ENCODE peak calls at places on chromosomes 1 and 21, in four cellular contexts. One of them, this sample, is unnamed.

GRCh38 chr1:210332233-210332632 is 3.5 kb downstream of the HHAT start:
- DNase-seq in lower leg skin: no peak
- DNase-seq in adrenal gland: no peak
- DNase-seq in GM12865: no peak
- DNase-seq in this sample: peak; percentile 51

GRCh38 chr1:103084176-103084575 is 24.1 kb downstream of the COL11A1 start:
- DNase-seq in lower leg skin: no peak
- DNase-seq in GM12865: no peak
- DNase-seq in adrenal gland: no peak
- DNase-seq in this sample: no peak

GRCh38 chr1:966135-966602 is at the start of gene PLEKHN1:
- DNase-seq in lower leg skin: no peak
- DNase-seq in adrenal gland: no peak
- DNase-seq in GM12865: no peak
- DNase-seq in this sample: peak; percentile 85

GRCh38 chr1:53203466-53203865 is 6.8 kb downstream of the CPT2 start:
- DNase-seq in GM12865: no peak
- DNase-seq in adrenal gland: no peak
- DNase-seq in lower leg skin: no peak
- DNase-seq in this sample: peak; percentile 67

GRCh38 chr1:17895401-17895800 is 140.3 kb downstream of the ACTL8 start:
- DNase-seq in lower leg skin: no peak
- DNase-seq in adrenal gland: no peak
- DNase-seq in GM12865: no peak
- DNase-seq in this sample: no peak

GRCh38 chr21:43333301-43334062 is 93.4 kb downstream of the SIK1 start:
- DNase-seq in GM12865: no peak
- DNase-seq in adrenal gland: peak; percentile 45
- DNase-seq in lower leg skin: no peak
- DNase-seq in this sample: peak; percentile 95

GRCh38 chr1:197183195-197183748 is 36.8 kb upstream of the ASPM start:
- DNase-seq in adrenal gland: no peak
- DNase-seq in lower leg skin: no peak
- DNase-seq in GM12865: no peak
- DNase-seq in this sample: no peak

GRCh38 chr21:46055863-46056281 is 42.0 kb upstream of the COL6A2 start:
- DNase-seq in GM12865: no peak
- DNase-seq in adrenal gland: peak; percentile 39
- DNase-seq in lower leg skin: no peak
- DNase-seq in this sample: no peak

GRCh38 chr1:175841613-175842234 is 98.3 kb upstream of the TNR start:
- DNase-seq in adrenal gland: no peak
- DNase-seq in GM12865: no peak
- DNase-seq in lower leg skin: no peak
- DNase-seq in this sample: no peak

GRCh38 chr1:167173516-167174184 is 47.0 kb upstream of the POU2F1 start:
- DNase-seq in GM12865: no peak
- DNase-seq in lower leg skin: no peak
- DNase-seq in adrenal gland: peak; percentile 26
- DNase-seq in this sample: peak; percentile 36

GRCh38 chr1:32199717-32200072 is 700 bp upstream of the CCDC28B start:
- DNase-seq in GM12865: no peak
- DNase-seq in adrenal gland: peak; percentile 72
- DNase-seq in lower leg skin: no peak
- DNase-seq in this sample: no peak

GRCh38 chr1:228371741-228372182 is 34.9 kb downstream of the TRIM11 start:
- DNase-seq in adrenal gland: no peak
- DNase-seq in lower leg skin: no peak
- DNase-seq in GM12865: no peak
- DNase-seq in this sample: no peak

GRCh38 chr1:17255336-17255735 is 6.4 kb downstream of the PADI3 start:
- DNase-seq in GM12865: no peak
- DNase-seq in adrenal gland: no peak
- DNase-seq in lower leg skin: no peak
- DNase-seq in this sample: no peak

GRCh38 chr21:40964691-40965090 is 117.7 kb upstream of the DSCAM start:
- DNase-seq in adrenal gland: no peak
- DNase-seq in GM12865: no peak
- DNase-seq in lower leg skin: no peak
- DNase-seq in this sample: no peak

GRCh38 chr1:54627181-54627580 is 3.9 kb upstream of the FAM151A start:
- DNase-seq in lower leg skin: no peak
- DNase-seq in GM12865: no peak
- DNase-seq in adrenal gland: no peak
- DNase-seq in this sample: no peak

DNA sequence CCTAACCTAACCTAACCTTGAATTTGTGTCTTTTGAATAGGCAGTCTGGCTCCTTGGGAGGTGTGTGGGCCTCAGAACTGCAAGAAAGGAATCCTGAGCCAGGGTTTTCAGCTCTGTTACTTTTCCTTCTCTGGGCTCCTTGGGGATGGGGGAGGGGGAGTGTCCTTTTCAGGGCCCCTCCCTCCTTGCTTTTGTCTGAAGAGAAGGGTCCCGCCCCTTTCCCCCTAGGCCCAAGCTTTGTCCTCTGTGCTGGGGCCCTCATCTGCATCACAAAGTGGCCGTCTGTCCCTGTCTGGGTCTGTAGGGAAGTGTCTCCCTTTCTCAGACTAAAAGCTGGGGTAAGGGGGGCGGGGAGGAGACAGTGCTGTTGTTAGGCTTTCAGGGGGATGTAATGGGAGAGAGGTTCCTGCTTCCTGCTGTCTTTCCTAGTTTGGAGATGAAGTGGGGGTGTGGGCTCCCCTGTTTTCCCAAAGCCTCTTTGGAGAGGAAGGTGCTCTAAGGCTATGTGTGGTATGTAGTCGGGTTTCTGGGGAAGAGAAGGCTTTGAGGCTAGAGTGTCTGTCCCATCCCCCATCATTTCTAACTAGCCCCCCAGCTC is 3.1 kb downstream of the AGO1 start:
- DNase-seq in lower leg skin: no peak
- DNase-seq in adrenal gland: no peak
- DNase-seq in GM12865: no peak
- DNase-seq in this sample: no peak
- H3K4me3 ChIP-seq in lower leg skin: no peak overlapping the region
- H3K4me3 ChIP-seq in adrenal gland: no peak overlapping the region
- H3K4me3 ChIP-seq in GM12865: no peak overlapping the region
- H3K4me3 ChIP-seq in this sample: no peak overlapping the region

GRCh38 chr1:220462756-220463155 is 65.2 kb upstream of the MARK1 start:
- DNase-seq in adrenal gland: no peak
- DNase-seq in lower leg skin: no peak
- DNase-seq in GM12865: no peak
- DNase-seq in this sample: peak; percentile 18
- TF ChIP-seq CTCF in adrenal gland: no peak
- TF ChIP-seq CTCF in lower leg skin: no peak
- TF ChIP-seq CTCF in GM12865: no peak
- TF ChIP-seq CTCF in this sample: no peak

DNA sequence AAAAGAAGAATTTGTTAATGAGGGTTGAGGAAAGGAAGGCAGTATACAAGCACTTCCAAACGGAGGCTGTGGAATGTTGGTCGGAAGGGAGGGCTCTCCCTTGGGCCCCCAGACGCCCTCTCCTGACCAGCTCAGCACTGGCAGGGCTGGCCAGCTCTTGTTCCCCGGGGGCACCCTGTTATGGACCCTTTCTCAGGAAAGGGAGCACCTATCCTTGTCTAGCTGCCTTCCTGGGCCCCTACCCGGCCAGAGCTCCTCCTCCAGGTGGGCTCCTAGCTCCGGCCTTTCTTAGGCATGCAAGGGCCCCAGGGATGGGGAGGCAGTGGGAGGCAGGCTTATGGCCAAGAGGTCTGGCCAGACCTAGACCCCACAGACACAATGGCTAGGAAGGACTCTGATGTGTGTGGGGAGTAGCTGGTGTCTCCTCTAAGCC is 926 bp downstream of the BLACAT1 start:
- DNase-seq in lower leg skin: no peak
- DNase-seq in GM12865: no peak
- DNase-seq in adrenal gland: no peak
- DNase-seq in this sample: no peak
- H3K4me3 ChIP-seq in lower leg skin: no peak overlapping the region
- H3K4me3 ChIP-seq in GM12865: no peak overlapping the region
- H3K4me3 ChIP-seq in adrenal gland: no peak overlapping the region
- H3K4me3 ChIP-seq in this sample: no peak overlapping the region

DNA sequence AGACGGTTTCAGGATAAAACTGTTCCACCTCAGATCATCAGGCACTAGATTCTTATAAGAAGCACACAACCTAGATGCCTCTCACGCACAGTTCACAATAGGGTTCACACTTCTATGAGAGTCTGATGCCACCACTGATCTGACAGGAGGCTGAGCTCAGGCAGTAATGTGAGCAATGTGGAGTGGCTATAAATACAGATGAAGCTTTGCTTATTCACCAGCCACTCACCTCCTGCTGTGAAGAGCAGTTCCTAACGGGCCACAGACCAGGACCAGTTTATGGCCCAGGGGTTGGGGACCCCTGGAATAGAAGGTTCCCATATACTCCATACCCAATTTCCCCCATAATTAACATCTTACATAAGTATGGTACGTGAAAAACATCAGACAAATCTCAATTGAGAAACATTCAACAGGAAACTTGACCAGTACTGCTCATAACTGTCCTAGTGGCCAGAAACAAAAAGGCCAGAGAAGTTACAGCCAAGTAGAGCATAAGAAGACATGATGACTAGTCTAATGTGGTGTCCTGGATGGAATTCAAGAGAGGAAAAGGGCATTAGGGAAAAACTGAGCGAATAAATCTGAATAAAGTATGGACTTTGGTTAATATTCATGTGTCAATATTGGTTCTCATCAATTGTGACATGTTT is 24.7 kb upstream of the IGSF5 start:
- DNase-seq in GM12865: no peak
- DNase-seq in lower leg skin: no peak
- DNase-seq in adrenal gland: no peak
- DNase-seq in this sample: no peak
- TF ChIP-seq CTCF in GM12865: no peak
- TF ChIP-seq CTCF in lower leg skin: no peak
- TF ChIP-seq CTCF in adrenal gland: no peak
- TF ChIP-seq CTCF in this sample: no peak

GRCh38 chr1:67616394-67616985 is 68.5 kb upstream of the GADD45A start:
- DNase-seq in lower leg skin: no peak
- DNase-seq in adrenal gland: no peak
- DNase-seq in GM12865: no peak
- DNase-seq in this sample: peak; percentile 76

GRCh38 chr1:67615886-67616285 is 69.1 kb upstream of the GADD45A start:
- DNase-seq in adrenal gland: no peak
- DNase-seq in lower leg skin: no peak
- DNase-seq in GM12865: no peak
- DNase-seq in this sample: no peak

GRCh38 chr1:67618285-67619018 is 66.5 kb upstream of the GADD45A start:
- DNase-seq in adrenal gland: peak; percentile 62
- DNase-seq in GM12865: no peak
- DNase-seq in lower leg skin: peak; percentile 55
- DNase-seq in this sample: peak; percentile 96

GRCh38 chr1:67614511-67614934 is 70.5 kb upstream of the GADD45A start:
- DNase-seq in adrenal gland: no peak
- DNase-seq in lower leg skin: peak; percentile 41
- DNase-seq in GM12865: no peak
- DNase-seq in this sample: peak; percentile 65

GRCh38 chr1:67619080-67619479 is 65.9 kb upstream of the GADD45A start:
- DNase-seq in GM12865: no peak
- DNase-seq in adrenal gland: no peak
- DNase-seq in lower leg skin: no peak
- DNase-seq in this sample: peak; percentile 20
- H3K4me3 ChIP-seq in GM12865: no peak overlapping the region
- H3K4me3 ChIP-seq in adrenal gland: no peak overlapping the region
- H3K4me3 ChIP-seq in lower leg skin: no peak overlapping the region
- H3K4me3 ChIP-seq in this sample: no peak overlapping the region

This sample was measured in epithelial cell of esophagus.